ENCODE peak calls at places on chromosomes 7 and 10, in four cellular contexts. D is GM23338, X is fibroblast of the aortic adventitia, Y is mucosa of descending colon. R is an unnamed sample.

GRCh38 chr10:104480797-104481196 is 127.2 kb downstream of the CFAP58 start:
- DNase-seq in Y (no peak), X (no peak), D (no peak), R (no peak)

GRCh38 chr10:35216303-35216905 is 89.8 kb downstream of the CREM start:
- DNase-seq in D (no peak), Y (no peak), X (no peak), R (no peak)

GRCh38 chr10:68095176-68095575 is 14.1 kb upstream of the MYPN start:
- DNase-seq in D (no peak), Y (no peak), X (peak), R (no peak)

GRCh38 chr7:512541-513311 is 6.9 kb downstream of the PDGFA start:
- DNase-seq in X (no peak), Y (peak), D (no peak), R (no peak)

GRCh38 chr10:128520191-128520815 is 394.1 kb upstream of the MKI67 start:
- DNase-seq in D (no peak), Y (no peak), X (no peak), R (no peak)

GRCh38 chr10:45339896-45340295 is 24.5 kb upstream of the OR13A1 start:
- DNase-seq in D (no peak), X (no peak), Y (no peak), R (no peak)

GRCh38 chr10:130929422-130930325 is 381.8 kb downstream of the TCERG1L start:
- DNase-seq in Y (no peak), D (no peak), X (no peak), R (no peak)

GRCh38 chr7:75914169-75914654 is 743 bp upstream of the POR start:
- DNase-seq in X (peak), D (peak), Y (peak), R (no peak)

GRCh38 chr10:62373995-62374861 is at the start of gene ZNF365:
- DNase-seq in X (peak), D (peak), Y (no peak), R (peak)

GRCh38 chr10:122373713-122374112 is 795 bp upstream of the PLEKHA1 start:
- DNase-seq in Y (no peak), X (peak), D (peak), R (no peak)

GRCh38 chr10:90642136-90642535 is 215.7 kb downstream of the HTR7 start:
- DNase-seq in D (no peak), X (peak), Y (no peak), R (no peak)

GRCh38 chr7:83105948-83106347 is 56.7 kb downstream of the PCLO start:
- DNase-seq in X (no peak), D (peak), Y (no peak), R (no peak)

GRCh38 chr10:97684866-97685394 is 2.1 kb downstream of the AVPI1 start:
- DNase-seq in D (no peak), Y (no peak), X (peak), R (no peak)

GRCh38 chr10:97686301-97686961 is 610 bp downstream of the AVPI1 start:
- DNase-seq in D (no peak), X (no peak), Y (no peak), R (no peak)

GRCh38 chr10:97683556-97684357 is 3.3 kb downstream of the AVPI1 start:
- DNase-seq in Y (no peak), D (peak), X (peak), R (no peak)

GRCh38 chr10:97686962-97687784 is at the start of gene AVPI1:
- DNase-seq in D (peak), Y (peak), X (peak), R (peak)

DNA sequence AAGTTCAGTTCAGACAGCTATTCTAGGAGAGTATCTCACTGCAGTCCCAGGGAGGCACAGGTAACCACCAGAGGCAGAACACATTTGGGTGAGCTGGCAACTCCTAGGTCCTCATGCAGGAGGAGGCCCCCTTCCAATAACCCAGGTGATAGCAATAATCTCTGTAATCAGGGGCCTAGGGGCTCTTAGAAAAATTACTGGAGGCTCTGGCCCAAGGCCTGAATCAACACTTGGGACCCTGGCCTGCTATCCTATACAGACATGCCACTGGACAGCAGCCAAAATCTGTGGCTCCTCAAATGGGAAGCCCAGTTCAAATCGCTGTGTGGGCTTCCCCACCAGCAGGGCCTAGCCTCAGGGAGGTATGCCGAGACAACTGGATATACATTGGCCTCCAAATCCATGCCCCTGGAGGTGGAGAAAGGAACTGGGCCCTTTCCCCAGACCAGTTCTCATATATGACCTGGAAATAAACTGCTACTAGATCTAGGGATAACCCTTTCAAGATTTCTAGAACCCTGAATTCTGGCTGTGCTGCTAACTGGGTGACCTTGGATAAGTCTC is 1.6 kb downstream of the AVPI1 start:
- DNase-seq in Y (no peak), D (peak), X (peak), R (no peak)
- TF ChIP-seq CTCF in Y (no peak), D (peak), X (peak), R (peak)

DNA sequence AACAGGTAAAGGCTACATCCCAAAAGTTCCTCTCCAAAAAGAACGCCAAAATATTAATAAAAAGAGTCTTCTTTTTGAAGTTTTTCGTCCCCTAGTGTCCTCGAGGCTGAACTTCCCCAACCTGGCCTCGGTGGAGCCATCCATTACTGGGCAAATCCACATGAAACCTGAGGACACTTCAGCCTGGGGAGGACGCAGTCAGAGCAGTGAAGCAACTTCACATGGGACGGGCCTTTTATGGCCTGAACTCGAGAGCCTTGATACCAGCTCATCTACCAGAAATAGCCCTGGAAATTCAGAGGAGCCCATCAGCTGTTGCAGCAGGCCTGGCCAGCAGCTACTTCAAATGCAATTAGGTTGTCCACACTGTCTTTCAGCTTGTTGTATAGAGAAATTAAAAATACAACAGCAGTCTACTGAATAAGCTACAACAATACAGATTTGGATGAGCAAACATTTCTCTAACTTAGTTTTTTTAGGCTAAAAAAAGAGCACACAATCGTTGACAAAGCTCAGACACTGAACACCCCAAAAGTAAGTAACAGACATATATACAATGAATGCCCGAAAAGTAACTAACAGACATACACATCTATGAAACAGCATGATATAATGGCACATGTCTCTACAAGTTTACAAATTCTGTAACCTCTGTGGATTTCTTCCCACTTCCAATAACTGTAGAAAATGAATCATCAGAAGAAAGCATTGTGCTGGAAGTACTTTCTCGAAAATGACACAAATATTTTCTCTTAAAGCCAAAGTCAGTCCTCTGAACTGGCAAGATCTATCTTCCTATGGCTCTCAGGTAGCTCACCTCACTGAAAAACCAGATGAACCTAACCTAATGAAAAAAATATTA is at the start of gene SVIL:
- DNase-seq in Y (peak), X (peak), D (peak), R (no peak)
- H3K4me3 ChIP-seq in Y (no peak), X (peak), D (no peak), R (no peak)

DNA sequence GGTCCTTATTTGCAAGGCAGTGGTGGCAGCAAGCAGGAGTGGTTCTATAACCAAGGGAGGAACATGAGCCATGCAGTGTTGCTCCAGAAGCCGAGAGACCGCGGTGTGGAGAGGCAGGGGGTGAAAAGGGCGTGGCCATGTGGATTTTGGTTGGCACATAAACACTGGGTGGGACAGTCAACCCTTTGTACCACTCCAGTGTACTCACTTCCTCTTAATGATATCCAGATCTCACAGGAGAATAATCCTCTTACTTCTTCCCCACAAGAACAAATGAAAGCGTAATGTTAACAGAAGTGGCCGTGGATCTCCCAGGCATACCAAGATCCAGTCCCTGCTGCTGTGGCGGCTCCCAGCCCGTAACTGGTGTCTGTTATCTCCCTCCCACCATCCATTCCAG is 42.4 kb downstream of the XRCC2 start:
- DNase-seq in Y (no peak), D (no peak), X (no peak), R (no peak)
- TF ChIP-seq CTCF in Y (no peak), D (no peak), X (no peak), R (no peak)

GRCh38 chr10:86954681-86955500 is 2.5 kb downstream of the MMRN2 start:
- DNase-seq in Y (no peak), X (no peak), D (no peak), R (no peak)
- H3K4me3 ChIP-seq in Y (no peak), X (no peak), D (peak), R (no peak)

GRCh38 chr10:59027975-59028640 is 148.3 kb upstream of the PHYHIPL start:
- DNase-seq in D (no peak), X (peak), Y (no peak), R (no peak)

GRCh38 chr10:59037506-59037905 is 138.9 kb upstream of the PHYHIPL start:
- DNase-seq in Y (no peak), D (no peak), X (no peak), R (no peak)

GRCh38 chr10:59037018-59037389 is 139.4 kb upstream of the PHYHIPL start:
- DNase-seq in Y (no peak), X (no peak), D (no peak), R (no peak)

GRCh38 chr10:59036311-59037017 is 140.0 kb upstream of the PHYHIPL start:
- DNase-seq in X (no peak), D (no peak), Y (no peak), R (no peak)

DNA sequence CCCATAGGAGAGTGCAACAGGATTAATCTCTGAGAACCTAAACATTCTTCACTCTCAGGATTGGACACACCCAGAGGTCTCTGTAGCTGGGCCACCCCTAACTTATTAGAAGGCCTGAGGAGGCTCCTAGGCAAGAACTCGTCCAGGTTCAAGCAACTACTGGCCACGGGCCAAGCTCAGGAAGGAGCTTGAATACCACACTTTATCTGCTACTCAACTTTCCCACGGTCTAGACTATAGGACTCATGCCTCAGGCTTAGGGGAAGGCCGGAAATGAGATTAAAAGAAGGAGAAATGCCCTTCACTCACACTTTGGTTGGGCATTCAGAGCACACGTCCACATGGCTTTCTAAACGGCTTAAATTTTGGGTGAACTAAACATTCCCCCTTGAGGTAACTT is 142.8 kb upstream of the PHYHIPL start:
- DNase-seq in D (no peak), Y (no peak), X (no peak), R (peak)
- TF ChIP-seq CTCF in D (no peak), Y (no peak), X (no peak), R (no peak)

GRCh38 chr7:111942450-111943081 is 263.6 kb downstream of the DOCK4 start:
- DNase-seq in Y (no peak), X (no peak), D (no peak), R (no peak)
- H3K4me3 ChIP-seq in Y (no peak), X (no peak), D (no peak), R (no peak)

DNA sequence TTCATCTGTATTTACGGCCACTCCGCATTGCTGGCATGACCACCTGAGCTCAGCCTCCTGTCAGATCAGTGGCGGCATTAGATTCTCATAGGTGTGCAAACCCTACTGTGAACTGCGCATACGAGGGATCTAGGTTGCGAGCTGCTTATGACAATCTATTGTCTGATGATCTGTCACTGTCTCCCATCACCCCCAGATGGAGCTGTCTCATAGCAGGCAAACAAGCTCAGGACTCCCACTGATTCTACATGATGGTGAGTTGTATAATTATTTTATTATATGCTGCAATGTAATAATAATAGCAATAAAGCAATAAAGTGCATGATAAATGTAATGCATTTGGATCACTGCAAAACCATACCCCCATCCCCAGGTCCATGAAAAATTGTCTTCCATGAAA is 1172.9 kb upstream of the AUTS2 start:
- DNase-seq in X (no peak), D (no peak), Y (no peak), R (no peak)
- TF ChIP-seq CTCF in X (no peak), D (no peak), Y (no peak), R (peak)